ENCODE peak calls at places on chromosomes 5 and 9, in eight cellular contexts. H, M, W, L, S, P, N and B are unnamed samples.
A peak's percentile ranks its signal among the peaks of the same experiment; 100 is the strongest.

GRCh38 chr9:76221423-76221822 is 172.8 kb downstream of the RFK start:
- DNase-seq in H (no peak), M (no peak), W (no peak), L (no peak), S (no peak), P (no peak), N (no peak), B (no peak)

GRCh38 chr5:99037668-99038067 is 108.9 kb upstream of the CHD1 start:
- DNase-seq in H (no peak), M (peak; percentile 45), W (peak; percentile 43), L (no peak), S (no peak), P (no peak), N (peak; percentile 71), B (no peak)

GRCh38 chr5:153629027-153629426 is 138.6 kb downstream of the GRIA1 start:
- DNase-seq in H (no peak), M (no peak), W (no peak), L (no peak), S (no peak), P (peak; percentile 1), N (no peak), B (no peak)

GRCh38 chr5:153135416-153135815 is 355.1 kb upstream of the GRIA1 start:
- DNase-seq in H (no peak), M (no peak), W (no peak), L (no peak), S (no peak), P (no peak), N (no peak), B (no peak)

GRCh38 chr9:137431416-137431931 is 8.3 kb downstream of the NOXA1 start:
- DNase-seq in H (no peak), M (no peak), W (no peak), L (peak; percentile 65), S (no peak), P (peak; percentile 22), N (no peak), B (no peak)

GRCh38 chr5:9546973-9547947 is 1.4 kb upstream of the SEMA5A start:
- DNase-seq in H (no peak), M (no peak), W (no peak), L (peak; percentile 61), S (no peak), P (no peak), N (peak; percentile 55), B (no peak)

GRCh38 chr9:111482656-111483418 is 1.3 kb downstream of the ECPAS start:
- DNase-seq in H (no peak), M (peak; percentile 57), W (peak; percentile 72), L (peak; percentile 95), S (peak; percentile 94), P (peak; percentile 83), N (peak; percentile 86), B (peak; percentile 87)

GRCh38 chr9:92983984-92984589 is 36.8 kb downstream of the FGD3 start:
- DNase-seq in H (no peak), M (no peak), W (no peak), L (no peak), S (no peak), P (no peak), N (no peak), B (no peak)

GRCh38 chr5:978693-979092 is 29.9 kb upstream of the NKD2 start:
- DNase-seq in H (no peak), M (no peak), W (no peak), L (no peak), S (no peak), P (no peak), N (no peak), B (peak; percentile 57)

GRCh38 chr5:151183451-151184245 is 26.1 kb upstream of the ANXA6 start:
- DNase-seq in H (no peak), M (no peak), W (no peak), L (peak; percentile 31), S (peak; percentile 50), P (no peak), N (no peak), B (peak; percentile 44)

GRCh38 chr5:36403601-36404311 is 102.1 kb upstream of the RANBP3L start:
- DNase-seq in H (no peak), M (no peak), W (no peak), L (no peak), S (no peak), P (no peak), N (no peak), B (peak; percentile 74)

GRCh38 chr9:34272146-34272545 is 56.9 kb downstream of the KIF24 start:
- DNase-seq in H (no peak), M (no peak), W (no peak), L (no peak), S (no peak), P (no peak), N (no peak), B (no peak)

GRCh38 chr5:125505062-125505461 is 758.6 kb upstream of the ZNF608 start:
- DNase-seq in H (no peak), M (no peak), W (no peak), L (no peak), S (no peak), P (no peak), N (no peak), B (no peak)

DNA sequence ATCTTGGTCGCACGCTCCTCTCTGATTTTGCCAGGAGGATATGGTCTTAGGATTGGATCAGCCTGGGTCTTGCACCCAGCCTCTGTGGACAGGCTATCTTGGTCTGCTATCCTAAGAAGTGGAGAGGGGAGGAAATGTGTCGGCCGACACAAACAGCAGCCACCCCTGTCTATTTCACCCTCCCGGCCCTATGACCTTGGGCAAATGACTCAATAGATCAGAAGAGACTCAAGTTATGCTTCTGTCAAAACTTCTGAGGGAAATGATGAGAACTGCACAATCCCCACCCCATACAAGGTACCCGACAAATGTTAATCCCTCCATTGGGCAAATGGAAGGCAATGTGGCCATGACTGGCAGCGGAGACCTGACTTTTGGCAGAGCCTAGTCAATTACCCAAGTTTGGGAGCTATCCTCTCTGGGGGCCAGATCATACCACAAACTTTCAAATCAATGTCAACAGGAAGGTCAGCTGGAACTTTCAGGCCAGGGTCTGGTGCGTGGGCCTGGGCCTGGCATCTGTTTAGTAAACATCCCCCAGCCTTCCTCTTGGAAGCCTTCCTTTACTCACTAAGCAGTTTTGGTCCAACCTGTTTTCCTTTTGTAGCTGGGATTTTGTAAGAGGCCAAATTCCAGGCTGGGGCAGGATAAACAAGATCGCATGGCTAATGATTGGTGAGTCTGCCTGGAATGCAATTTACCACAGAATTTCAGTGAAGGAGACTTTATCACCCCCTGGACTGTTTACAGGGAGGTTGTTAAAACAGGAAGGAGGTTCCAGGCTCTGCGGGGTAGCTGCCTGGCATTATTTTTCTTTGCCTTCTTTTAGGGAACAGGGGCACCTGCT is 64.2 kb upstream of the CPEB4 start:
- DNase-seq in H (no peak), M (peak; percentile 98), W (peak; percentile 64), L (no peak), S (no peak), P (no peak), N (peak; percentile 52), B (no peak)
- TF ChIP-seq POLR2AphosphoS5 in H (no peak), M (no peak), W (peak; percentile 84), L (peak; percentile 19), S (no peak), P (no peak), N (no peak), B (no peak)

GRCh38 chr5:137191179-137191578 is 307.9 kb downstream of the SPOCK1 start:
- DNase-seq in H (no peak), M (no peak), W (no peak), L (no peak), S (no peak), P (no peak), N (no peak), B (no peak)
- H3K4me1 ChIP-seq in H (no peaks in the 10 kb centered on the region), M (no peaks in the 10 kb centered on the region), W (no peaks in the 10 kb centered on the region), L (no peaks in the 10 kb centered on the region), S (no peaks in the 10 kb centered on the region), P (peaks cover 19% of the 10 kb centered on the region), N (no peaks in the 10 kb centered on the region), B (no peaks in the 10 kb centered on the region)

DNA sequence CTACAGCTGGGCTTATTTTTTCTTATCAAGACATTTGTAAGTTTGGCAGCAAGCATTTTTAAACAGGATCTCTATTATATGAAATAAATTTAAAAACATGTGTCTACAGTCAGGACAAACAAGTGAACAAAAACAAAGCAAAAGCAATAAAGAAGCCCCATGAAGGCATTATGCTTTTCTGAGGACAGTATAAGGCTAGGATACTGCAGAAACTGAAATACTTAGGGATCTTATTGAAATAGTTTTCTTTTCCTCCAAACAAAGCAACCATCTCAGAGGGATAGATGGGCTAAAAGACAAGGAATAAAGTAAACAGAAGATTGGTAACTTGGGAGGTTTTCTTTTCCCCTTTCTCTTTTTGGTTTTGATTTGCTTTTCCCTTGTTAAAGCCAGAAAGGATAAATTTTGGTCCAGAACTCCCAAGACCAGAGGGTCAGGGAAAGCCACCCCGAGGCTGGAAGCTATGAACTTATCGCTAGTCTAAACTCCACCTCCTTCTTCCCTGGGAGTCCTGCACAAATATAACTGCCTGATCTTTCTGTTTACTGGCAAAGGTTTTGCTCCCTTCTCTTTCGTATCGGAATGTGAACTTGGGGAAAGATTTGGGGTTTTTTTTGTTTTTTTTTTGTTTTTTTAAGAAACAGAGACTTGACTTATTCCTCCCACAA is 164.0 kb downstream of the GHR start:
- DNase-seq in H (no peak), M (no peak), W (no peak), L (no peak), S (no peak), P (no peak), N (no peak), B (no peak)
- TF ChIP-seq EP300 in H (no peak), M (no peak), W (no peak), L (no peak), S (no peak), P (no peak), N (no peak), B (no peak)

GRCh38 chr5:84322646-84323045 is 62.0 kb downstream of the EDIL3 start:
- DNase-seq in H (no peak), M (no peak), W (no peak), L (no peak), S (no peak), P (no peak), N (no peak), B (no peak)
- TF ChIP-seq POLR2AphosphoS5 in H (no peak), M (no peak), W (no peak), L (no peak), S (no peak), P (no peak), N (no peak), B (no peak)

GRCh38 chr9:70404261-70404660 is 10.2 kb downstream of the KLF9 start:
- DNase-seq in H (no peak), M (no peak), W (no peak), L (no peak), S (no peak), P (no peak), N (no peak), B (peak; percentile 44)
- H3K4me1 ChIP-seq in H (peaks cover 6% of the 10 kb centered on the region), M (peaks cover 37% of the 10 kb centered on the region), W (peaks cover 97% of the 10 kb centered on the region), L (peaks cover 92% of the 10 kb centered on the region), S (peaks cover 97% of the 10 kb centered on the region), P (peaks cover 24% of the 10 kb centered on the region), N (peaks cover 90% of the 10 kb centered on the region), B (peaks cover 83% of the 10 kb centered on the region)

GRCh38 chr5:12845549-12846159 is 941.4 kb upstream of the CTNND2 start:
- DNase-seq in H (no peak), M (no peak), W (no peak), L (no peak), S (no peak), P (no peak), N (no peak), B (no peak)

GRCh38 chr5:12854386-12854785 is 950.1 kb upstream of the CTNND2 start:
- DNase-seq in H (no peak), M (no peak), W (no peak), L (no peak), S (no peak), P (no peak), N (no peak), B (no peak)

DNA sequence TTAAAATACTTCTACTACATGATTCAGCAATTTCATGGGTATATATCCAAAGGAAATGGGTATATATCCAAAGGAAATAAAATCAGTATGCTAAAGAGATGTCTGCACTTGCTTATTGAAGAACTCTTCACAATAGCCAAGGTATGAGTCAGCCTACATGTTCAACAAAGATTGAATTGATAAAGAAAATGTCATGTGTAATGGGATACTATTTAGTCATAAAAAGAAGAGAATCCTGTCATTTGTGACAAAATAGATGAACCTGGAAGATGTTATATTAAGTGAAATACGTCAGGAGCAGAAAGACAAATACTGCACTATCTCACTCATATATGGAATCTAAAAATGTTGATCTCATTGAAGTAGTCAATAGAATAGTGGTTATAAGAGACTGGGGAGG is 944.5 kb upstream of the CTNND2 start:
- DNase-seq in H (no peak), M (no peak), W (no peak), L (no peak), S (no peak), P (no peak), N (no peak), B (no peak)
- TF ChIP-seq EP300 in H (no peak), M (no peak), W (no peak), L (no peak), S (no peak), P (no peak), N (no peak), B (no peak)